ENCODE peak calls at places on chromosomes 16 and 17, in six cellular contexts. T, E, U, J, F and V are unnamed samples.

GRCh38 chr16:2586241-2586640 is 48.4 kb downstream of the PDPK1 start:
- DNase-seq in T (peak), E (no peak), U (no peak), J (no peak), F (no peak), V (no peak)

GRCh38 chr17:77723071-77723908 is 235.2 kb upstream of the TNRC6C start:
- DNase-seq in T (peak), E (no peak), U (no peak), J (no peak), F (no peak), V (no peak)

GRCh38 chr16:4612474-4612931 is 2.2 kb downstream of the UBALD1 start:
- DNase-seq in T (peak), E (no peak), U (no peak), J (no peak), F (no peak), V (no peak)

GRCh38 chr17:78608804-78609186 is 31.6 kb upstream of the DNAH17 start:
- DNase-seq in T (no peak), E (no peak), U (no peak), J (no peak), F (no peak), V (no peak)

GRCh38 chr16:30678586-30678970 is 20.3 kb downstream of the FBRS start:
- DNase-seq in T (no peak), E (no peak), U (no peak), J (no peak), F (no peak), V (no peak)

GRCh38 chr17:83062818-83063671 is 16.4 kb upstream of the METRNL start:
- DNase-seq in T (peak), E (peak), U (no peak), J (no peak), F (no peak), V (no peak)

GRCh38 chr17:63817736-63818385 is 9.4 kb upstream of the PSMC5 start:
- DNase-seq in T (no peak), E (no peak), U (no peak), J (no peak), F (no peak), V (no peak)

GRCh38 chr16:27781195-27781524 is 231.2 kb downstream of the KATNIP start:
- DNase-seq in T (no peak), E (peak), U (no peak), J (no peak), F (no peak), V (no peak)

GRCh38 chr16:22198547-22199293 is 7.4 kb upstream of the EEF2K start:
- DNase-seq in T (peak), E (no peak), U (no peak), J (no peak), F (no peak), V (no peak)